ENCODE peak calls at places on chromosomes 2 and 18, in nine cellular contexts. C is activated naive CD4-positive, alpha-beta T cell treated with anti-CD3 and anti-CD28 coated beads, Interleukin-2, amount 10 ng/mL, durations not matched to agents 7 days and 5 days; P is NCI-H748 treated with DMSO at 0.1 percent for 48 hours; R is hippocampal formation; Q is activated CD4-positive, alpha-beta T cell treated with anti-CD3 and anti-CD28 coated beads, Interleukin-2, amount 50 U/mL, for 48 hours; D is Peyer's patch; N is neural progenitor cell; L is C1 segment of cervical spinal cord; W is HCT116. U is an unnamed sample.

GRCh38 chr2:12694990-12695774 is 21.6 kb upstream of the TRIB2 start:
- DNase-seq in C (no peak), P (no peak), R (no peak), Q (no peak), D (no peak), N (no peak), L (no peak), W (no peak), U (no peak)

GRCh38 chr2:177242136-177242987 is 22.2 kb downstream of the NFE2L2 start:
- DNase-seq in C (no peak), P (no peak), R (no peak), Q (no peak), D (no peak), N (no peak), L (no peak), W (peak; percentile 83), U (peak; percentile 98)

GRCh38 chr2:121071058-121071504 is 213.9 kb downstream of the TFCP2L1 start:
- DNase-seq in C (peak; percentile 65), P (peak; percentile 5), R (peak; percentile 19), Q (peak; percentile 66), D (peak; percentile 72), N (peak; percentile 83), L (peak; percentile 21), W (peak; percentile 19), U (peak; percentile 59)

GRCh38 chr2:206736935-206737334 is 18.7 kb upstream of the DYTN start:
- DNase-seq in C (no peak), P (no peak), R (no peak), Q (no peak), D (no peak), N (no peak), L (no peak), W (no peak), U (no peak)

GRCh38 chr2:239882335-239882734 is 142.8 kb downstream of the NDUFA10 start:
- DNase-seq in C (peak; percentile 74), P (peak; percentile 6), R (no peak), Q (peak; percentile 65), D (peak; percentile 81), N (peak; percentile 70), L (no peak), W (peak; percentile 55), U (peak; percentile 21)

GRCh38 chr2:159285929-159286708 is at the start of gene WDSUB1:
- DNase-seq in C (no peak), P (peak; percentile 61), R (no peak), Q (peak; percentile 12), D (peak; percentile 75), N (peak; percentile 77), L (peak; percentile 15), W (no peak), U (peak; percentile 63)

GRCh38 chr2:100821255-100821912 is 1.4 kb downstream of the NPAS2 start:
- DNase-seq in C (no peak), P (no peak), R (no peak), Q (no peak), D (no peak), N (peak; percentile 29), L (no peak), W (no peak), U (peak; percentile 36)

GRCh38 chr2:173354601-173355131 is at the start of gene CDCA7:
- DNase-seq in C (peak; percentile 82), P (peak; percentile 60), R (no peak), Q (peak; percentile 77), D (peak; percentile 77), N (peak; percentile 89), L (no peak), W (peak; percentile 54), U (peak; percentile 38)

GRCh38 chr2:205706769-205707375 is 24.6 kb downstream of the NRP2 start:
- DNase-seq in C (peak; percentile 64), P (no peak), R (peak; percentile 56), Q (no peak), D (peak; percentile 86), N (no peak), L (no peak), W (no peak), U (peak; percentile 75)

GRCh38 chr2:7473135-7473771 is 556.0 kb downstream of the RNF144A start:
- DNase-seq in C (no peak), P (no peak), R (no peak), Q (no peak), D (no peak), N (no peak), L (no peak), W (no peak), U (no peak)

GRCh38 chr2:235302263-235302662 is 191.6 kb upstream of the AGAP1 start:
- DNase-seq in C (no peak), P (no peak), R (no peak), Q (no peak), D (no peak), N (no peak), L (no peak), W (no peak), U (no peak)

GRCh38 chr2:181949047-181949446 is 36.6 kb upstream of the PPP1R1C start:
- DNase-seq in C (no peak), P (no peak), R (no peak), Q (no peak), D (no peak), N (no peak), L (no peak), W (peak; percentile 63), U (peak; percentile 53)

GRCh38 chr18:62264984-62265383 is 60.1 kb upstream of the TNFRSF11A start:
- DNase-seq in C (no peak), P (no peak), R (no peak), Q (no peak), D (no peak), N (no peak), L (no peak), W (no peak), U (no peak)

GRCh38 chr2:40554665-40555294 is 102.9 kb upstream of the SLC8A1 start:
- DNase-seq in C (peak; percentile 64), P (peak; percentile 67), R (peak; percentile 1), Q (peak; percentile 59), D (peak; percentile 89), N (peak; percentile 70), L (peak; percentile 13), W (peak; percentile 27), U (peak; percentile 58)

GRCh38 chr2:128451084-128451483 is 132.4 kb upstream of the HS6ST1 start:
- DNase-seq in C (no peak), P (no peak), R (no peak), Q (no peak), D (peak; percentile 24), N (peak; percentile 0), L (no peak), W (no peak), U (no peak)

GRCh38 chr2:84854835-84855234 is 26.0 kb downstream of the TRABD2A start:
- DNase-seq in C (no peak), P (no peak), R (no peak), Q (no peak), D (no peak), N (no peak), L (no peak), W (no peak), U (no peak)